ENCODE peak calls at places on chromosomes 13 and 19, in seven cellular contexts. One of them, this sample, is unnamed.

GRCh38 chr19:10419200-10419645 is 1.1 kb upstream of the PDE4A start:
- DNase-seq in endodermal cell: peak; percentile 75
- DNase-seq in body of pancreas: no peak
- DNase-seq in uterus: no peak
- DNase-seq in Karpas-422: peak; percentile 65
- DNase-seq in tibial nerve: no peak
- DNase-seq in colonic mucosa: no peak
- DNase-seq in this sample: no peak

GRCh38 chr13:49248433-49249002 is 793 bp downstream of the CDADC1 start:
- DNase-seq in endodermal cell: no peak
- DNase-seq in body of pancreas: no peak
- DNase-seq in uterus: peak; percentile 23
- DNase-seq in Karpas-422: peak; percentile 58
- DNase-seq in tibial nerve: no peak
- DNase-seq in colonic mucosa: no peak
- DNase-seq in this sample: no peak

GRCh38 chr13:46716821-46717220 is 80.1 kb downstream of the ESD start:
- DNase-seq in endodermal cell: no peak
- DNase-seq in body of pancreas: no peak
- DNase-seq in uterus: no peak
- DNase-seq in Karpas-422: no peak
- DNase-seq in tibial nerve: no peak
- DNase-seq in colonic mucosa: no peak
- DNase-seq in this sample: no peak

GRCh38 chr19:38245826-38246498 is 10.2 kb downstream of the PPP1R14A start:
- DNase-seq in endodermal cell: no peak
- DNase-seq in body of pancreas: no peak
- DNase-seq in uterus: no peak
- DNase-seq in Karpas-422: no peak
- DNase-seq in tibial nerve: no peak
- DNase-seq in colonic mucosa: no peak
- DNase-seq in this sample: no peak

GRCh38 chr19:10887616-10888367 is 16.4 kb downstream of the CARM1 start:
- DNase-seq in endodermal cell: peak; percentile 62
- DNase-seq in body of pancreas: no peak
- DNase-seq in uterus: no peak
- DNase-seq in Karpas-422: peak; percentile 76
- DNase-seq in tibial nerve: no peak
- DNase-seq in colonic mucosa: no peak
- DNase-seq in this sample: no peak

GRCh38 chr13:113002206-113002821 is 33.3 kb downstream of the MCF2L start:
- DNase-seq in endodermal cell: peak; percentile 90
- DNase-seq in body of pancreas: peak; percentile 35
- DNase-seq in uterus: no peak
- DNase-seq in Karpas-422: no peak
- DNase-seq in tibial nerve: no peak
- DNase-seq in colonic mucosa: no peak
- DNase-seq in this sample: no peak

GRCh38 chr19:32809254-32809653 is 60.3 kb downstream of the SLC7A9 start:
- DNase-seq in endodermal cell: no peak
- DNase-seq in body of pancreas: no peak
- DNase-seq in uterus: no peak
- DNase-seq in Karpas-422: peak; percentile 30
- DNase-seq in tibial nerve: no peak
- DNase-seq in colonic mucosa: no peak
- DNase-seq in this sample: peak; percentile 9

GRCh38 chr13:31998131-31998530 is 33.4 kb upstream of the FRY start:
- DNase-seq in endodermal cell: no peak
- DNase-seq in body of pancreas: no peak
- DNase-seq in uterus: no peak
- DNase-seq in Karpas-422: no peak
- DNase-seq in tibial nerve: no peak
- DNase-seq in colonic mucosa: peak; percentile 51
- DNase-seq in this sample: no peak

GRCh38 chr13:23991119-23991518 is 93.8 kb upstream of the C1QTNF9B start:
- DNase-seq in endodermal cell: no peak
- DNase-seq in body of pancreas: no peak
- DNase-seq in uterus: no peak
- DNase-seq in Karpas-422: no peak
- DNase-seq in tibial nerve: no peak
- DNase-seq in colonic mucosa: no peak
- DNase-seq in this sample: no peak

GRCh38 chr19:43526884-43527859 is at the start of gene ETHE1:
- DNase-seq in endodermal cell: peak; percentile 93
- DNase-seq in body of pancreas: peak; percentile 85
- DNase-seq in uterus: peak; percentile 76
- DNase-seq in Karpas-422: peak; percentile 80
- DNase-seq in tibial nerve: peak; percentile 70
- DNase-seq in colonic mucosa: peak; percentile 94
- DNase-seq in this sample: peak; percentile 66

GRCh38 chr19:4429266-4430200 is 27.1 kb downstream of the CHAF1A start:
- DNase-seq in endodermal cell: no peak
- DNase-seq in body of pancreas: no peak
- DNase-seq in uterus: no peak
- DNase-seq in Karpas-422: no peak
- DNase-seq in tibial nerve: no peak
- DNase-seq in colonic mucosa: no peak
- DNase-seq in this sample: no peak

GRCh38 chr13:113258655-113259054 is 38.4 kb upstream of the LAMP1 start:
- DNase-seq in endodermal cell: no peak
- DNase-seq in body of pancreas: no peak
- DNase-seq in uterus: no peak
- DNase-seq in Karpas-422: no peak
- DNase-seq in tibial nerve: no peak
- DNase-seq in colonic mucosa: no peak
- DNase-seq in this sample: no peak

GRCh38 chr13:49859568-49859967 is 67.1 kb upstream of the KPNA3 start:
- DNase-seq in endodermal cell: no peak
- DNase-seq in body of pancreas: peak; percentile 31
- DNase-seq in uterus: no peak
- DNase-seq in Karpas-422: no peak
- DNase-seq in tibial nerve: no peak
- DNase-seq in colonic mucosa: no peak
- DNase-seq in this sample: no peak

GRCh38 chr19:48500830-48501445 is 10.7 kb downstream of the LMTK3 start:
- DNase-seq in endodermal cell: peak; percentile 57
- DNase-seq in body of pancreas: peak; percentile 25
- DNase-seq in uterus: no peak
- DNase-seq in Karpas-422: no peak
- DNase-seq in tibial nerve: no peak
- DNase-seq in colonic mucosa: no peak
- DNase-seq in this sample: no peak

GRCh38 chr19:6065685-6066365 is 44.5 kb downstream of the RFX2 start:
- DNase-seq in endodermal cell: peak; percentile 78
- DNase-seq in body of pancreas: no peak
- DNase-seq in uterus: peak; percentile 65
- DNase-seq in Karpas-422: no peak
- DNase-seq in tibial nerve: no peak
- DNase-seq in colonic mucosa: peak; percentile 60
- DNase-seq in this sample: no peak

GRCh38 chr19:41700381-41701195 is 7.8 kb upstream of the CEACAM5 start:
- DNase-seq in endodermal cell: peak; percentile 29
- DNase-seq in body of pancreas: no peak
- DNase-seq in uterus: no peak
- DNase-seq in Karpas-422: no peak
- DNase-seq in tibial nerve: no peak
- DNase-seq in colonic mucosa: peak; percentile 23
- DNase-seq in this sample: no peak

GRCh38 chr13:73901324-73902068 is 232.7 kb downstream of the KLF12 start:
- DNase-seq in endodermal cell: no peak
- DNase-seq in body of pancreas: no peak
- DNase-seq in uterus: no peak
- DNase-seq in Karpas-422: no peak
- DNase-seq in tibial nerve: no peak
- DNase-seq in colonic mucosa: no peak
- DNase-seq in this sample: no peak

GRCh38 chr13:84997858-84998257 is 801.4 kb downstream of the SLITRK6 start:
- DNase-seq in endodermal cell: no peak
- DNase-seq in body of pancreas: no peak
- DNase-seq in uterus: no peak
- DNase-seq in Karpas-422: no peak
- DNase-seq in tibial nerve: no peak
- DNase-seq in colonic mucosa: no peak
- DNase-seq in this sample: no peak

GRCh38 chr19:48633148-48634035 is 3.8 kb downstream of the DBP start:
- DNase-seq in endodermal cell: peak; percentile 56
- DNase-seq in body of pancreas: no peak
- DNase-seq in uterus: peak; percentile 55
- DNase-seq in Karpas-422: peak; percentile 49
- DNase-seq in tibial nerve: no peak
- DNase-seq in colonic mucosa: peak; percentile 86
- DNase-seq in this sample: no peak

GRCh38 chr13:45564108-45564507 is 51.4 kb downstream of the ERICH6B start:
- DNase-seq in endodermal cell: peak; percentile 20
- DNase-seq in body of pancreas: no peak
- DNase-seq in uterus: no peak
- DNase-seq in Karpas-422: peak; percentile 27
- DNase-seq in tibial nerve: no peak
- DNase-seq in colonic mucosa: no peak
- DNase-seq in this sample: no peak

GRCh38 chr19:40419780-40420179 is 6.0 kb downstream of the SERTAD1 start:
- DNase-seq in endodermal cell: no peak
- DNase-seq in body of pancreas: no peak
- DNase-seq in uterus: no peak
- DNase-seq in Karpas-422: no peak
- DNase-seq in tibial nerve: no peak
- DNase-seq in colonic mucosa: no peak
- DNase-seq in this sample: no peak

GRCh38 chr13:32314968-32315254 is 252 bp downstream of the ZAR1L start:
- DNase-seq in endodermal cell: no peak
- DNase-seq in body of pancreas: peak; percentile 24
- DNase-seq in uterus: peak; percentile 43
- DNase-seq in Karpas-422: peak; percentile 89
- DNase-seq in tibial nerve: peak; percentile 60
- DNase-seq in colonic mucosa: peak; percentile 33
- DNase-seq in this sample: no peak

GRCh38 chr13:29850213-29850898 is at the start of gene UBL3:
- DNase-seq in endodermal cell: peak; percentile 99
- DNase-seq in body of pancreas: peak; percentile 98
- DNase-seq in uterus: peak; percentile 98
- DNase-seq in Karpas-422: peak; percentile 96
- DNase-seq in tibial nerve: peak; percentile 95
- DNase-seq in colonic mucosa: peak; percentile 99
- DNase-seq in this sample: peak; percentile 98

GRCh38 chr19:7292950-7293794 is 1.0 kb downstream of the INSR start:
- DNase-seq in endodermal cell: peak; percentile 70
- DNase-seq in body of pancreas: peak; percentile 49
- DNase-seq in uterus: peak; percentile 45
- DNase-seq in Karpas-422: no peak
- DNase-seq in tibial nerve: no peak
- DNase-seq in colonic mucosa: peak; percentile 74
- DNase-seq in this sample: peak; percentile 6

GRCh38 chr19:7292352-7292949 is 1.8 kb downstream of the INSR start:
- DNase-seq in endodermal cell: peak; percentile 51
- DNase-seq in body of pancreas: no peak
- DNase-seq in uterus: peak; percentile 24
- DNase-seq in Karpas-422: no peak
- DNase-seq in tibial nerve: no peak
- DNase-seq in colonic mucosa: no peak
- DNase-seq in this sample: no peak

GRCh38 chr19:7287716-7288115 is 6.5 kb downstream of the INSR start:
- DNase-seq in endodermal cell: no peak
- DNase-seq in body of pancreas: peak; percentile 35
- DNase-seq in uterus: no peak
- DNase-seq in Karpas-422: no peak
- DNase-seq in tibial nerve: no peak
- DNase-seq in colonic mucosa: no peak
- DNase-seq in this sample: no peak

GRCh38 chr19:7288977-7289376 is 5.2 kb downstream of the INSR start:
- DNase-seq in endodermal cell: no peak
- DNase-seq in body of pancreas: no peak
- DNase-seq in uterus: no peak
- DNase-seq in Karpas-422: no peak
- DNase-seq in tibial nerve: no peak
- DNase-seq in colonic mucosa: no peak
- DNase-seq in this sample: no peak

GRCh38 chr19:7288131-7288530 is 6.1 kb downstream of the INSR start:
- DNase-seq in endodermal cell: no peak
- DNase-seq in body of pancreas: no peak
- DNase-seq in uterus: no peak
- DNase-seq in Karpas-422: no peak
- DNase-seq in tibial nerve: no peak
- DNase-seq in colonic mucosa: no peak
- DNase-seq in this sample: no peak
- H3K4me1 ChIP-seq in endodermal cell: no peaks in the 10 kb centered on the region
- H3K4me1 ChIP-seq in body of pancreas: peaks cover 63% of the 10 kb centered on the region
- H3K4me1 ChIP-seq in uterus: peaks cover 4% of the 10 kb centered on the region
- H3K4me1 ChIP-seq in Karpas-422: peaks cover 33% of the 10 kb centered on the region
- H3K4me1 ChIP-seq in tibial nerve: peaks cover 9% of the 10 kb centered on the region
- H3K4me1 ChIP-seq in colonic mucosa: no peaks in the 10 kb centered on the region
- H3K4me1 ChIP-seq in this sample: no peaks in the 10 kb centered on the region

GRCh38 chr13:28337196-28338045 is 157.5 kb downstream of the FLT1 start:
- DNase-seq in endodermal cell: no peak
- DNase-seq in body of pancreas: no peak
- DNase-seq in uterus: no peak
- DNase-seq in Karpas-422: peak; percentile 24
- DNase-seq in tibial nerve: no peak
- DNase-seq in colonic mucosa: no peak
- DNase-seq in this sample: no peak
- H3K4me1 ChIP-seq in endodermal cell: peaks cover 3% of the 10 kb centered on the region
- H3K4me1 ChIP-seq in body of pancreas: no peaks in the 10 kb centered on the region
- H3K4me1 ChIP-seq in uterus: no peaks in the 10 kb centered on the region
- H3K4me1 ChIP-seq in Karpas-422: no peaks in the 10 kb centered on the region
- H3K4me1 ChIP-seq in tibial nerve: no peaks in the 10 kb centered on the region
- H3K4me1 ChIP-seq in colonic mucosa: no peaks in the 10 kb centered on the region
- H3K4me1 ChIP-seq in this sample: no peaks in the 10 kb centered on the region

GRCh38 chr19:12230751-12231733 is 63.6 kb downstream of the ZNF44 start:
- DNase-seq in endodermal cell: no peak
- DNase-seq in body of pancreas: no peak
- DNase-seq in uterus: no peak
- DNase-seq in Karpas-422: no peak
- DNase-seq in tibial nerve: no peak
- DNase-seq in colonic mucosa: no peak
- DNase-seq in this sample: no peak
- H3K4me1 ChIP-seq in endodermal cell: no peaks in the 10 kb centered on the region
- H3K4me1 ChIP-seq in body of pancreas: no peaks in the 10 kb centered on the region
- H3K4me1 ChIP-seq in uterus: no peaks in the 10 kb centered on the region
- H3K4me1 ChIP-seq in Karpas-422: no peaks in the 10 kb centered on the region
- H3K4me1 ChIP-seq in tibial nerve: no peaks in the 10 kb centered on the region
- H3K4me1 ChIP-seq in colonic mucosa: no peaks in the 10 kb centered on the region
- H3K4me1 ChIP-seq in this sample: no peaks in the 10 kb centered on the region

GRCh38 chr13:58619396-58620113 is 988.0 kb downstream of the PCDH17 start:
- DNase-seq in endodermal cell: peak; percentile 51
- DNase-seq in body of pancreas: no peak
- DNase-seq in uterus: no peak
- DNase-seq in Karpas-422: no peak
- DNase-seq in tibial nerve: no peak
- DNase-seq in colonic mucosa: no peak
- DNase-seq in this sample: no peak

GRCh38 chr13:58625703-58626389 is 994.3 kb downstream of the PCDH17 start:
- DNase-seq in endodermal cell: no peak
- DNase-seq in body of pancreas: no peak
- DNase-seq in uterus: no peak
- DNase-seq in Karpas-422: no peak
- DNase-seq in tibial nerve: no peak
- DNase-seq in colonic mucosa: no peak
- DNase-seq in this sample: no peak

DNA sequence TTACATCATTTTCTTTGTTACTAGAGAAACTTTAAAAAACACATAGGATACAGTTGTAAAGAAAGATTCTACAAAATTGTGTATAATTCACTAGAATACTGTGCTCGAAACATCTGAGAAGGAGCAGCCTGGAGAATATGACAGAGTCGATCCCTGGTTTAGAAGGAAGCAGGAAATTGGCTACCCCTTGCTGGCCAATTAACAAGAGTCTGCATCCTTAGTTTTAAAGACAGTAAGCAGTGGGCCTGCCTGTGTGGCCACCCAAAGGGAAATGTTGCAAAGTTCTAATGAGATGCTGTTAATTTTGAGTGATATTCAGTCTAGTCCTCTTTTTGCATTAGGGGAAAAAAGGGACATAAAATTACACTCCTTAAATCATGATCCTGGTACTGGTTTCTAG is 988.6 kb downstream of the PCDH17 start:
- DNase-seq in endodermal cell: peak; percentile 45
- DNase-seq in body of pancreas: no peak
- DNase-seq in uterus: no peak
- DNase-seq in Karpas-422: no peak
- DNase-seq in tibial nerve: no peak
- DNase-seq in colonic mucosa: no peak
- DNase-seq in this sample: no peak
- H3K4me1 ChIP-seq in endodermal cell: peaks cover 20% of the 10 kb centered on the region
- H3K4me1 ChIP-seq in body of pancreas: no peaks in the 10 kb centered on the region
- H3K4me1 ChIP-seq in uterus: no peaks in the 10 kb centered on the region
- H3K4me1 ChIP-seq in Karpas-422: no peaks in the 10 kb centered on the region
- H3K4me1 ChIP-seq in tibial nerve: no peaks in the 10 kb centered on the region
- H3K4me1 ChIP-seq in colonic mucosa: no peaks in the 10 kb centered on the region
- H3K4me1 ChIP-seq in this sample: no peaks in the 10 kb centered on the region

This sample was measured in prostate gland.